ENCODE peak calls at places on chromosomes 6 and 20, in four cellular contexts. I, L, D and N are unnamed samples. For H3K36me3, the result is how much of the 10 kb centered on the place peaks cover.

GRCh38 chr6:4803343-4803744 is 27.1 kb downstream of the CDYL start:
- DNase-seq in I (no peak), L (no peak), D (no peak), N (no peak)

GRCh38 chr6:170006524-170007467 is 255.4 kb downstream of the ERMARD start:
- DNase-seq in I (no peak), L (peak), D (no peak), N (no peak)

GRCh38 chr6:161444464-161444863 is 170.6 kb upstream of the AGPAT4 start:
- DNase-seq in I (peak), L (peak), D (no peak), N (peak)

GRCh38 chr6:81552644-81553043 is 199.8 kb downstream of the TENT5A start:
- DNase-seq in I (no peak), L (no peak), D (no peak), N (no peak)

GRCh38 chr20:23746321-23746720 is 4.4 kb downstream of the CST1 start:
- DNase-seq in I (no peak), L (no peak), D (no peak), N (no peak)

GRCh38 chr6:159983641-159984080 is 14.8 kb downstream of the IGF2R start:
- DNase-seq in I (no peak), L (no peak), D (no peak), N (no peak)

GRCh38 chr20:18092890-18093289 is 35.2 kb upstream of the OVOL2 start:
- DNase-seq in I (no peak), L (no peak), D (no peak), N (no peak)

GRCh38 chr6:135995160-135995898 is 143.8 kb downstream of the PDE7B start:
- DNase-seq in I (no peak), L (no peak), D (no peak), N (no peak)

GRCh38 chr6:1940381-1940780 is 305.0 kb downstream of the GMDS start:
- DNase-seq in I (no peak), L (no peak), D (no peak), N (no peak)

GRCh38 chr20:36969478-36970186 is 18.1 kb upstream of the SAMHD1 start:
- DNase-seq in I (no peak), L (no peak), D (no peak), N (no peak)

GRCh38 chr6:131545317-131545716 is 27.7 kb upstream of the ARG1 start:
- DNase-seq in I (no peak), L (no peak), D (no peak), N (no peak)

GRCh38 chr20:47389867-47390347 is 33.4 kb upstream of the ZMYND8 start:
- DNase-seq in I (no peak), L (no peak), D (no peak), N (peak)

GRCh38 chr6:17858576-17858975 is 128.9 kb downstream of the KIF13A start:
- DNase-seq in I (no peak), L (no peak), D (no peak), N (no peak)

GRCh38 chr6:38279945-38280588 is 359.7 kb downstream of the BTBD9 start:
- DNase-seq in I (no peak), L (no peak), D (no peak), N (no peak)

GRCh38 chr20:33673115-33673410 is 1.2 kb downstream of the NECAB3 start:
- DNase-seq in I (no peak), L (no peak), D (no peak), N (no peak)
- H3K36me3 ChIP-seq in I (under half), L (under half), D (under half), N (under half)

GRCh38 chr6:7899046-7899888 is 11.3 kb downstream of the TXNDC5 start:
- DNase-seq in I (no peak), L (peak), D (no peak), N (no peak)

GRCh38 chr6:7901056-7901455 is 9.5 kb downstream of the TXNDC5 start:
- DNase-seq in I (peak), L (no peak), D (no peak), N (no peak)

GRCh38 chr6:7901780-7902179 is 8.8 kb downstream of the TXNDC5 start:
- DNase-seq in I (no peak), L (no peak), D (no peak), N (no peak)

GRCh38 chr6:7900621-7901020 is 10.0 kb downstream of the TXNDC5 start:
- DNase-seq in I (no peak), L (no peak), D (no peak), N (peak)

GRCh38 chr6:7899889-7900213 is 10.7 kb downstream of the TXNDC5 start:
- DNase-seq in I (no peak), L (no peak), D (no peak), N (no peak)
- H3K36me3 ChIP-seq in I (under half), L (under half), D (half or more), N (half or more)

GRCh38 chr6:31727717-31728671 is 1.1 kb downstream of the DDAH2 start:
- DNase-seq in I (no peak), L (no peak), D (no peak), N (peak)

GRCh38 chr6:31730631-31731086 is 1.6 kb upstream of the DDAH2 start:
- DNase-seq in I (no peak), L (peak), D (no peak), N (no peak)

GRCh38 chr6:31729979-31730630 is 1.0 kb upstream of the DDAH2 start:
- DNase-seq in I (peak), L (peak), D (peak), N (peak)

GRCh38 chr6:31728767-31729514 is at the start of gene DDAH2:
- DNase-seq in I (no peak), L (no peak), D (no peak), N (no peak)

DNA sequence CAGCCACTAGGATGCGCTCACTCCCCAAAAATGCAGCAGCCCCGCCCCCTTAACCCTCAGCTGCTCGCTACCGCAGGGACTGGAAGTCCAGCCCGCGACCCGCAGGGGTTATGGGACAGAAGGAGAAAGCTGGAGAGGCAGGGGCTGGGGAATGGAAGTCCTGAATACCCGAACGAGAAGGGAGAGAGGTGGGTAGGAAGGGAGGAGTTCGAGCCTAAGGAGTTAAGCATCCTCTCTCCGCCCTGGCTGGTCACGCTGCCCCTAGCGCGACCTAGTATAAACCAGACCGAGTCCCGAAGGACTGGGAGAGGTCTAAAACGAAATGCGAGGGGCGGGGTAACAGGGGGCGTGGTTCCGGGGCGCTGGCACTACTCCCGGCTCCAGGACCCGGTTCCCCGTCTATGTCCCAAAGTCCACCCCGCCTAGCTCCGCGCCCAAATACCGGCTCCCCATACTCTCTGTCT is 448 bp upstream of the DDAH2 start:
- DNase-seq in I (peak), L (peak), D (peak), N (peak)
- H3K36me3 ChIP-seq in I (under half), L (under half), D (under half), N (under half)

GRCh38 chr20:44900231-44900854 is 9.5 kb upstream of the PABPC1L start:
- DNase-seq in I (no peak), L (no peak), D (no peak), N (no peak)
- H3K36me3 ChIP-seq in I (under half), L (under half), D (under half), N (half or more)

GRCh38 chr20:50585678-50586077 is 75.5 kb downstream of the PTPN1 start:
- DNase-seq in I (no peak), L (no peak), D (no peak), N (no peak)

GRCh38 chr20:50585214-50585613 is 75.0 kb downstream of the PTPN1 start:
- DNase-seq in I (no peak), L (no peak), D (no peak), N (no peak)

GRCh38 chr20:50582591-50583234 is 72.5 kb downstream of the PTPN1 start:
- DNase-seq in I (no peak), L (no peak), D (no peak), N (no peak)

GRCh38 chr20:50583422-50584150 is 73.4 kb downstream of the PTPN1 start:
- DNase-seq in I (no peak), L (no peak), D (no peak), N (no peak)

DNA sequence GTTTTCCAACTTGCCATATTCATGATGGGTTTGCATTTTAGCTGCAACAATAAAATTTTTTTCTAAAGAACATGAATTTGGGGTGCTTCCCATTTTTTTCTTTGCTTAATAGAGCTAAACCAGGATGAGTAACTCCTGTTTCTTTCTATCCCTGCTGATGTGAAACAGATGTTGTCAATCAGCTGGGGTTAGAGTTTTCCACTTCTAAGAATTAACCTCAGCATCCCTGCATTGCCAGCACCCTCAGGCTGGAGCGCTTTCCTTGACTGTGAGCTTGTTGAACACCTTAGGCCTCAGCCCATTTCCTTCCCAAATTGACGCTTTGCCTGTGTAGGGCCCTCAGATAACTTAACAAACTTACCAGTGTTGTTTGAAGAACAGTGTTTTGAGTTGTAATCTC is 74.5 kb downstream of the PTPN1 start:
- DNase-seq in I (no peak), L (no peak), D (no peak), N (no peak)
- H3K36me3 ChIP-seq in I (under half), L (under half), D (half or more), N (under half)

DNA sequence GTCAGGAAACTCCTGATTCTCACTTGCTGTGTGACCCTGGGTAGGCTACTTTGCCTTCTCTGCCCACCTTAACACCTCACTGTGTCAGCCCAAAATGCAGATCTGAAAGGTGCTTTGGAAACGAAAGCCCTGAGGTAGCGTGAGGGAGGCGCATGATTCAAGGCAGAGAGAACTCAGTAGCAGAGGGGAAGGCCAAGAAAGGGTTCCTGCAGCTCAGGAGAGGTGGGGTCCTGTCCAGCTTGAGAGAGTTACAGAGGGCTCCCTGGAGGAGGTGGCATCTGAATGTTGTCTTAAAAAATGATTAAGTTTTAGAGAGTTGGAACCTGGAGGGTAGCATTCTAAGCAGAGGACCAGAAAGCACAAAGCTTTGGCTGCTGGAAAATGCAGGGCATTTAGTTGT is 13.6 kb downstream of the TGM2 start:
- DNase-seq in I (no peak), L (no peak), D (no peak), N (no peak)
- H3K36me3 ChIP-seq in I (under half), L (under half), D (under half), N (under half)